ENCODE peak calls at places on chromosomes 12 and 14, in ten cellular contexts. A, N, L, J, C, F, Y, Z, V and W are unnamed samples.

GRCh38 chr12:50550530-50551223 is 45.9 kb downstream of the DIP2B start:
- DNase-seq in Y (no peak), V (peak), C (peak), F (no peak), J (peak), A (no peak), N (no peak), L (peak), Z (no peak), W (no peak)

GRCh38 chr14:21913759-21914158 is 240.1 kb upstream of the OR4E1 start:
- DNase-seq in N (no peak), L (peak), J (peak), F (peak), V (peak), A (no peak), Z (peak), C (peak), Y (no peak), W (no peak)

GRCh38 chr14:22231022-22231421 is 358.0 kb downstream of the DAD1 start:
- DNase-seq in Z (no peak), N (no peak), F (no peak), L (no peak), J (no peak), V (no peak), C (no peak), Y (no peak), A (no peak), W (no peak)

GRCh38 chr12:16352481-16352880 is 5.0 kb downstream of the MGST1 start:
- DNase-seq in L (peak), A (no peak), F (no peak), V (no peak), J (no peak), C (peak), N (no peak), Z (no peak), Y (no peak), W (no peak)

GRCh38 chr14:104290756-104291122 is 152.4 kb downstream of the KIF26A start:
- DNase-seq in V (peak), N (peak), J (no peak), Y (no peak), A (peak), Z (no peak), L (no peak), F (no peak), C (no peak), W (no peak)

GRCh38 chr12:63150255-63151060 is 543 bp downstream of the AVPR1A start:
- DNase-seq in V (no peak), A (peak), N (no peak), J (peak), C (peak), Y (peak), Z (peak), F (no peak), L (no peak), W (peak)

GRCh38 chr12:32134144-32134888 is 27.7 kb downstream of the BICD1 start:
- DNase-seq in L (peak), F (no peak), N (no peak), Y (no peak), V (no peak), C (peak), Z (no peak), J (peak), A (no peak), W (no peak)

GRCh38 chr12:112900298-112901145 is 6.2 kb upstream of the OAS1 start:
- DNase-seq in N (no peak), Y (no peak), F (peak), V (peak), A (no peak), Z (no peak), L (peak), C (peak), J (peak), W (no peak)

GRCh38 chr12:27133022-27133590 is 50.7 kb upstream of the C12orf71 start:
- DNase-seq in L (no peak), N (no peak), V (no peak), Z (no peak), C (no peak), J (no peak), F (no peak), Y (no peak), A (no peak), W (no peak)

GRCh38 chr14:89723930-89724915 is 230.3 kb downstream of the EFCAB11 start:
- DNase-seq in A (no peak), L (no peak), Z (no peak), F (no peak), V (no peak), N (no peak), Y (no peak), C (peak), J (no peak), W (no peak)

GRCh38 chr12:87368259-87368658 is 660.9 kb downstream of the C12orf50 start:
- DNase-seq in L (no peak), A (no peak), C (no peak), F (no peak), V (no peak), N (no peak), J (no peak), Z (no peak), Y (no peak), W (no peak)

GRCh38 chr14:100547633-100548294 is 39.5 kb downstream of the BEGAIN start:
- DNase-seq in L (peak), V (peak), N (no peak), Z (no peak), F (no peak), C (peak), Y (peak), A (peak), J (peak), W (no peak)

GRCh38 chr14:29235991-29236390 is 469.4 kb downstream of the FOXG1 start:
- DNase-seq in Y (no peak), V (no peak), N (no peak), L (peak), J (no peak), C (peak), F (no peak), Z (no peak), A (no peak), W (no peak)

GRCh38 chr14:77201696-77202095 is 20.1 kb downstream of the TMEM63C start:
- DNase-seq in C (no peak), V (no peak), F (no peak), J (no peak), Z (no peak), L (no peak), Y (peak), A (no peak), N (no peak), W (no peak)

GRCh38 chr12:46771268-46771837 is 54.4 kb downstream of the SLC38A4 start:
- DNase-seq in F (no peak), N (no peak), Y (no peak), A (no peak), Z (no peak), V (no peak), C (peak), L (peak), J (no peak), W (no peak)

GRCh38 chr12:65532162-65532561 is 253.7 kb downstream of the MSRB3 start:
- DNase-seq in Y (no peak), L (peak), J (no peak), Z (no peak), F (no peak), C (peak), A (no peak), V (no peak), N (no peak), W (no peak)

GRCh38 chr14:98501335-98501734 is 770.7 kb downstream of the BCL11B start:
- DNase-seq in L (no peak), Z (no peak), J (no peak), F (no peak), N (no peak), Y (no peak), A (no peak), C (no peak), V (no peak), W (no peak)

GRCh38 chr12:31582155-31582554 is 8.8 kb downstream of the DENND5B start:
- DNase-seq in Z (no peak), Y (no peak), F (no peak), N (no peak), A (no peak), C (peak), J (no peak), L (peak), V (no peak), W (no peak)

GRCh38 chr12:94421868-94422740 is 37.6 kb downstream of the CEP83 start:
- DNase-seq in A (no peak), Y (no peak), L (no peak), N (no peak), F (no peak), C (no peak), Z (no peak), J (no peak), V (no peak), W (no peak)

GRCh38 chr12:74963867-74964331 is 245.7 kb downstream of the KCNC2 start:
- DNase-seq in F (no peak), Z (no peak), C (no peak), N (no peak), L (no peak), J (no peak), V (no peak), A (no peak), Y (no peak), W (no peak)

GRCh38 chr14:103019827-103020226 is 37.5 kb downstream of the CDC42BPB start:
- DNase-seq in Y (peak), N (no peak), V (no peak), J (no peak), C (no peak), L (peak), Z (no peak), A (peak), F (no peak), W (no peak)

GRCh38 chr14:83172363-83172762 is 1638.7 kb upstream of the SEL1L start:
- DNase-seq in Y (no peak), N (no peak), J (no peak), V (no peak), F (no peak), A (no peak), L (no peak), Z (no peak), C (peak), W (no peak)

GRCh38 chr12:69987453-69988102 is 162.6 kb downstream of the MYRFL start:
- DNase-seq in V (no peak), N (no peak), L (peak), Y (no peak), Z (no peak), J (peak), C (peak), A (no peak), F (peak), W (no peak)

GRCh38 chr12:49287876-49288275 is 7.1 kb upstream of the PRPH start:
- DNase-seq in Y (peak), Z (no peak), F (no peak), C (no peak), L (no peak), N (no peak), V (no peak), J (no peak), A (peak), W (no peak)

GRCh38 chr12:86523844-86524243 is 267.7 kb upstream of the MGAT4C start:
- DNase-seq in Z (no peak), F (no peak), J (no peak), N (no peak), Y (no peak), V (no peak), A (no peak), L (no peak), C (no peak), W (no peak)

GRCh38 chr12:101221301-101221700 is 11.3 kb upstream of the SLC5A8 start:
- DNase-seq in L (no peak), F (no peak), C (no peak), Y (no peak), V (no peak), N (no peak), A (no peak), Z (no peak), J (no peak), W (no peak)

GRCh38 chr12:119036878-119037493 is 55.6 kb downstream of the SRRM4 start:
- DNase-seq in Y (no peak), J (peak), C (no peak), N (no peak), Z (peak), L (peak), V (no peak), F (peak), A (no peak), W (no peak)

DNA sequence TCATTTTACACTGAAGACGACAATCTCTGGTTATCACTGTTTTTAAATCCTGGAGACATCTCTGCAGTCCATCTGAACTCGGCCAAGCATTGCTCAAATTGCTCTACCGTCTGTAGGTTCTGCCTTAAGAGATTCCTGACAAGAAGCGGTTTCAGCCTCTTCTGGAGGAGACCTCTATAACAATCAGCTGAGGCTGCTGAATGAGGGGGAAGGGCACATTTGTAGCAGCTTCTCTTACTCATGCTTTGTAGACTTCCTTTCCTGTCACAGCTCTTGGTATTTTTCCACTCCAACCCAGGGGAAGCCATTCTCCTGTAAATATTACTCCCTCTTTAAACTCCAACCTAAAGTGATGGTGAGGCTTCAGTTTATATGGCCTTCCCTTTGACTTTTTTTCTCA is 3.0 kb downstream of the ARG2 start:
- DNase-seq in Y (no peak), V (peak), C (peak), A (no peak), F (peak), Z (no peak), L (peak), N (no peak), J (no peak), W (no peak)
- TF ChIP-seq CTCF in Y (no peak), V (no peak), C (no peak), A (no peak), F (no peak), Z (no peak), L (no peak), N (no peak), J (no peak), W (no peak)

GRCh38 chr14:65170768-65171251 is 68.5 kb upstream of the MAX start:
- DNase-seq in N (peak), F (peak), L (peak), J (peak), A (no peak), Z (no peak), V (no peak), Y (peak), C (peak), W (peak)
- TF ChIP-seq CTCF in N (peak), F (no peak), L (peak), J (peak), A (no peak), Z (peak), V (peak), Y (no peak), C (peak), W (no peak)

GRCh38 chr12:64451687-64452558 is at the start of gene TBK1:
- DNase-seq in Y (peak), F (peak), L (peak), C (peak), A (peak), J (peak), V (peak), N (peak), Z (peak), W (peak)
- TF ChIP-seq CTCF in Y (no peak), F (no peak), L (no peak), C (no peak), A (no peak), J (no peak), V (peak), N (peak), Z (peak), W (no peak)

DNA sequence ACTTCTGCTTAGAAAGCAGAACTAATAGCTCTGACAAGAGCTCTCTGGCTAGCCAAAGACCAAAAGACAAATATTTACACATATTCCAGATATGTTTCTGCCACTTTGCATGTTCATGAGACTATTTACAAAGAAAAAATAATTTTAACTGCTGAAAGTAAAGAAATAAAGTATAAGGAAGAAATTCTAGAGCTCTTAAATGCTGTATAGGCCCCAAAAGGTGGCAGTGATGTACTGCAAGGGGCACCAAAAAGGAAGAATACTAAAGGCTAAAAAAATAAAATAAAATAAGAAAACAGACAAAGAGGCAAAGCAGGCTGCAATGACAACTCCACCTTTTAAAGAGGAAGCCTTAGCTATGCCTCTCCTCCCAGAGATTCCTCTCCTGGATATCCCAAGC is 23.0 kb downstream of the KLRK1 start:
- DNase-seq in J (no peak), Z (no peak), A (no peak), N (no peak), Y (no peak), C (peak), L (peak), V (no peak), F (no peak), W (no peak)
- TF ChIP-seq CTCF in J (no peak), Z (peak), A (peak), N (peak), Y (no peak), C (no peak), L (peak), V (peak), F (peak), W (no peak)